ENCODE peak calls at places on chromosomes 3 and 15, in six cellular contexts. E, O, H, J, N and S are unnamed samples.

GRCh38 chr3:112101946-112102345 is 15.8 kb downstream of the C3orf52 start:
- DNase-seq in E (peak), O (no peak), H (no peak), J (peak), N (no peak), S (peak)

GRCh38 chr15:33011976-33012375 is 182.5 kb downstream of the FMN1 start:
- DNase-seq in E (no peak), O (no peak), H (no peak), J (no peak), N (no peak), S (no peak)

GRCh38 chr3:70775257-70775656 is 462.8 kb upstream of the MDFIC2 start:
- DNase-seq in E (no peak), O (no peak), H (no peak), J (no peak), N (no peak), S (no peak)

GRCh38 chr3:31922962-31923361 is 58.1 kb downstream of the OSBPL10 start:
- DNase-seq in E (no peak), O (no peak), H (no peak), J (no peak), N (peak), S (peak)

GRCh38 chr3:132660056-132660744 is at the start of gene UBA5:
- DNase-seq in E (peak), O (peak), H (peak), J (no peak), N (peak), S (peak)

GRCh38 chr3:151798476-151798875 is 15.4 kb upstream of the AADAC start:
- DNase-seq in E (no peak), O (no peak), H (no peak), J (no peak), N (no peak), S (no peak)

GRCh38 chr3:145272684-145273083 is 888.3 kb downstream of the PLOD2 start:
- DNase-seq in E (no peak), O (no peak), H (no peak), J (no peak), N (no peak), S (peak)

GRCh38 chr15:89171136-89172072 is 50.0 kb downstream of the RLBP1 start:
- DNase-seq in E (peak), O (peak), H (peak), J (no peak), N (peak), S (peak)

GRCh38 chr15:25220834-25221233 is 218.0 kb downstream of the UBE3A start:
- DNase-seq in E (no peak), O (no peak), H (no peak), J (no peak), N (no peak), S (no peak)

GRCh38 chr3:60551455-60552209 is 699.6 kb downstream of the FHIT start:
- DNase-seq in E (no peak), O (no peak), H (no peak), J (no peak), N (no peak), S (no peak)

GRCh38 chr15:25784876-25785642 is 78.1 kb downstream of the ATP10A start:
- DNase-seq in E (no peak), O (no peak), H (no peak), J (no peak), N (no peak), S (no peak)

GRCh38 chr3:158443632-158444031 is 127.4 kb upstream of the MLF1 start:
- DNase-seq in E (no peak), O (no peak), H (no peak), J (no peak), N (no peak), S (no peak)

GRCh38 chr3:45332901-45333407 is 55.4 kb upstream of the LARS2 start:
- DNase-seq in E (no peak), O (no peak), H (no peak), J (no peak), N (no peak), S (no peak)

GRCh38 chr15:58086479-58086878 is 21.0 kb upstream of the ALDH1A2 start:
- DNase-seq in E (no peak), O (no peak), H (no peak), J (no peak), N (no peak), S (no peak)

GRCh38 chr3:49715611-49716121 is 3.8 kb downstream of the AMIGO3 start:
- DNase-seq in E (no peak), O (no peak), H (no peak), J (no peak), N (no peak), S (no peak)

GRCh38 chr3:126888186-126888760 is 94.6 kb upstream of the PLXNA1 start:
- DNase-seq in E (no peak), O (peak), H (no peak), J (no peak), N (no peak), S (no peak)

GRCh38 chr3:179681492-179682263 is 28.8 kb downstream of the USP13 start:
- DNase-seq in E (no peak), O (no peak), H (no peak), J (no peak), N (no peak), S (peak)